ENCODE peak calls at places on chromosomes 3 and 15, in eight cellular contexts. One of them, this sample, is unnamed.

GRCh38 chr15:90914240-90915080 is 11.4 kb downstream of the MAN2A2 start:
- DNase-seq in HCT116: no peak
- DNase-seq in GM12891: no peak
- DNase-seq in GM23338: no peak
- DNase-seq in HepG2: no peak
- DNase-seq in stomach: no peak
- DNase-seq in spleen: peak; percentile 78
- DNase-seq in HL-60: peak; percentile 89
- DNase-seq in this sample: no peak

GRCh38 chr15:58066042-58066867 is 744 bp upstream of the ALDH1A2 start:
- DNase-seq in HCT116: peak; percentile 21
- DNase-seq in GM12891: peak; percentile 39
- DNase-seq in GM23338: peak; percentile 81
- DNase-seq in HepG2: peak; percentile 1
- DNase-seq in stomach: peak; percentile 70
- DNase-seq in spleen: peak; percentile 92
- DNase-seq in HL-60: peak; percentile 38
- DNase-seq in this sample: no peak

GRCh38 chr15:64934023-64934422 is 22.3 kb downstream of the ANKDD1A start:
- DNase-seq in HCT116: no peak
- DNase-seq in GM12891: no peak
- DNase-seq in GM23338: no peak
- DNase-seq in HepG2: no peak
- DNase-seq in stomach: no peak
- DNase-seq in spleen: no peak
- DNase-seq in HL-60: no peak
- DNase-seq in this sample: no peak

GRCh38 chr3:96266395-96267187 is 547.8 kb upstream of the EPHA6 start:
- DNase-seq in HCT116: no peak
- DNase-seq in GM12891: no peak
- DNase-seq in GM23338: no peak
- DNase-seq in HepG2: peak; percentile 23
- DNase-seq in stomach: no peak
- DNase-seq in spleen: no peak
- DNase-seq in HL-60: no peak
- DNase-seq in this sample: no peak

GRCh38 chr3:48433472-48434118 is 3.7 kb upstream of the PLXNB1 start:
- DNase-seq in HCT116: no peak
- DNase-seq in GM12891: no peak
- DNase-seq in GM23338: no peak
- DNase-seq in HepG2: peak; percentile 79
- DNase-seq in stomach: peak; percentile 32
- DNase-seq in spleen: peak; percentile 71
- DNase-seq in HL-60: no peak
- DNase-seq in this sample: no peak

GRCh38 chr3:4821975-4822374 is 157.3 kb upstream of the BHLHE40 start:
- DNase-seq in HCT116: no peak
- DNase-seq in GM12891: no peak
- DNase-seq in GM23338: no peak
- DNase-seq in HepG2: no peak
- DNase-seq in stomach: peak; percentile 43
- DNase-seq in spleen: peak; percentile 87
- DNase-seq in HL-60: no peak
- DNase-seq in this sample: no peak

GRCh38 chr15:94417464-94418293 is 186.3 kb downstream of the MCTP2 start:
- DNase-seq in HCT116: no peak
- DNase-seq in GM12891: no peak
- DNase-seq in GM23338: no peak
- DNase-seq in HepG2: no peak
- DNase-seq in stomach: no peak
- DNase-seq in spleen: no peak
- DNase-seq in HL-60: no peak
- DNase-seq in this sample: no peak

GRCh38 chr3:10935846-10936631 is 56.5 kb upstream of the SLC6A1 start:
- DNase-seq in HCT116: no peak
- DNase-seq in GM12891: no peak
- DNase-seq in GM23338: no peak
- DNase-seq in HepG2: no peak
- DNase-seq in stomach: no peak
- DNase-seq in spleen: peak; percentile 28
- DNase-seq in HL-60: no peak
- DNase-seq in this sample: no peak

GRCh38 chr15:55007561-55007960 is 189.2 kb downstream of the RSL24D1 start:
- DNase-seq in HCT116: no peak
- DNase-seq in GM12891: no peak
- DNase-seq in GM23338: no peak
- DNase-seq in HepG2: no peak
- DNase-seq in stomach: no peak
- DNase-seq in spleen: no peak
- DNase-seq in HL-60: no peak
- DNase-seq in this sample: no peak

GRCh38 chr3:149886957-149887356 is 73.9 kb downstream of the RNF13 start:
- DNase-seq in HCT116: no peak
- DNase-seq in GM12891: no peak
- DNase-seq in GM23338: peak; percentile 52
- DNase-seq in HepG2: no peak
- DNase-seq in stomach: no peak
- DNase-seq in spleen: no peak
- DNase-seq in HL-60: no peak
- DNase-seq in this sample: no peak

GRCh38 chr3:144350125-144350524 is 378.5 kb downstream of the DIPK2A start:
- DNase-seq in HCT116: no peak
- DNase-seq in GM12891: no peak
- DNase-seq in GM23338: no peak
- DNase-seq in HepG2: no peak
- DNase-seq in stomach: no peak
- DNase-seq in spleen: no peak
- DNase-seq in HL-60: no peak
- DNase-seq in this sample: no peak

GRCh38 chr3:76565496-76566210 is 474.2 kb upstream of the ROBO2 start:
- DNase-seq in HCT116: no peak
- DNase-seq in GM12891: no peak
- DNase-seq in GM23338: no peak
- DNase-seq in HepG2: no peak
- DNase-seq in stomach: no peak
- DNase-seq in spleen: no peak
- DNase-seq in HL-60: no peak
- DNase-seq in this sample: no peak

GRCh38 chr15:48112242-48112641 is 8.5 kb upstream of the SLC24A5 start:
- DNase-seq in HCT116: peak; percentile 0
- DNase-seq in GM12891: no peak
- DNase-seq in GM23338: peak; percentile 82
- DNase-seq in HepG2: peak; percentile 16
- DNase-seq in stomach: no peak
- DNase-seq in spleen: no peak
- DNase-seq in HL-60: peak; percentile 9
- DNase-seq in this sample: no peak

GRCh38 chr3:10600159-10601125 is 95.1 kb upstream of the ATP2B2 start:
- DNase-seq in HCT116: no peak
- DNase-seq in GM12891: no peak
- DNase-seq in GM23338: no peak
- DNase-seq in HepG2: no peak
- DNase-seq in stomach: no peak
- DNase-seq in spleen: peak; percentile 54
- DNase-seq in HL-60: no peak
- DNase-seq in this sample: no peak

GRCh38 chr3:124817079-124817478 is 70.1 kb downstream of the ITGB5 start:
- DNase-seq in HCT116: no peak
- DNase-seq in GM12891: no peak
- DNase-seq in GM23338: no peak
- DNase-seq in HepG2: no peak
- DNase-seq in stomach: no peak
- DNase-seq in spleen: no peak
- DNase-seq in HL-60: no peak
- DNase-seq in this sample: no peak

GRCh38 chr3:197331131-197331530 is 32.7 kb upstream of the DLG1 start:
- DNase-seq in HCT116: peak; percentile 27
- DNase-seq in GM12891: no peak
- DNase-seq in GM23338: peak; percentile 25
- DNase-seq in HepG2: peak; percentile 33
- DNase-seq in stomach: no peak
- DNase-seq in spleen: no peak
- DNase-seq in HL-60: no peak
- DNase-seq in this sample: no peak

DNA sequence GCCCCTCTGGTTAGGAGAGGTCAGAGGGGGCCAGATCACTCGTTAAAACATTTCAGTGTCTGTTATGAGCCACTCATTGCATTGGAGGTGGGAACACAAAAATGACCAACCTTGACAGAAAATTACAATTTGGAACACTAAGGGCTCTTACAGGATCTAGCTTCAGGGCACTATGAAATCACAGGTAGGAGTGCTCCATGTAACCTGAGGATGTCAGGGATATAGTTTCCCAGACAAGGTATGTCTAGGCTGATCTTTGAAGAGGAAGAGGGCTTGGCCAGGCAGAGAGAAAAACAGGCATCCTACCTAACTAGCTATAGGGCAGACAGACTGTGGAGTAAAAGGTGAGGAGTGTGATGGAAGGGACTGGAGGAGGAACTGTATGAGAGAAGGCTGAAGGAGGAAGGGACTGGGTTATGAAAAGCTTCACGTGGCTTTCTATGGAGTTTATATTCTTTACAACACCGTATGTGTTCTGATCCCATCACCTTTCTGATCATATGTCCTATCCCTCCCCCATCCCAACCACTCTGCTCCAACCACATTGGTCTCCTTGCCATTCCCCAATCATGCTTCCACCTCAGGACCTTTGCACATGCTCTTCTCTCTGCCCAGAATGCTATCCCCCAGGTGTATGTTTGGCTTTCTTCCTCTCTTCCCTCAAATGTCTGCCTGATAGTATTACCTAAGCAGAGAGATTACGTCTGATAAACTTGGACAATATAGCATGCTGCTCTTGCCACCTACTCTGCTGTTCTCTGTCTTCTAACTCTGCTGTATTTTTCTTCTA is 88.2 kb downstream of the CCR1 start:
- DNase-seq in HCT116: no peak
- DNase-seq in GM12891: no peak
- DNase-seq in GM23338: no peak
- DNase-seq in HepG2: no peak
- DNase-seq in stomach: no peak
- DNase-seq in spleen: no peak
- DNase-seq in HL-60: no peak
- DNase-seq in this sample: no peak
- TF ChIP-seq POLR2AphosphoS5 in HCT116: no peak
- TF ChIP-seq POLR2AphosphoS5 in GM12891: no peak
- TF ChIP-seq POLR2AphosphoS5 in GM23338: no peak
- TF ChIP-seq POLR2AphosphoS5 in HepG2: no peak
- TF ChIP-seq POLR2AphosphoS5 in stomach: no peak
- TF ChIP-seq POLR2AphosphoS5 in spleen: no peak
- TF ChIP-seq POLR2AphosphoS5 in HL-60: no peak
- TF ChIP-seq POLR2AphosphoS5 in this sample: no peak

GRCh38 chr15:36911322-36911944 is 188.9 kb downstream of the MEIS2 start:
- DNase-seq in HCT116: no peak
- DNase-seq in GM12891: no peak
- DNase-seq in GM23338: peak; percentile 18
- DNase-seq in HepG2: peak; percentile 21
- DNase-seq in stomach: no peak
- DNase-seq in spleen: no peak
- DNase-seq in HL-60: no peak
- DNase-seq in this sample: peak; percentile 18
- TF ChIP-seq POLR2AphosphoS5 in HCT116: no peak
- TF ChIP-seq POLR2AphosphoS5 in GM12891: no peak
- TF ChIP-seq POLR2AphosphoS5 in GM23338: no peak
- TF ChIP-seq POLR2AphosphoS5 in HepG2: no peak
- TF ChIP-seq POLR2AphosphoS5 in stomach: no peak
- TF ChIP-seq POLR2AphosphoS5 in spleen: no peak
- TF ChIP-seq POLR2AphosphoS5 in HL-60: no peak
- TF ChIP-seq POLR2AphosphoS5 in this sample: no peak

DNA sequence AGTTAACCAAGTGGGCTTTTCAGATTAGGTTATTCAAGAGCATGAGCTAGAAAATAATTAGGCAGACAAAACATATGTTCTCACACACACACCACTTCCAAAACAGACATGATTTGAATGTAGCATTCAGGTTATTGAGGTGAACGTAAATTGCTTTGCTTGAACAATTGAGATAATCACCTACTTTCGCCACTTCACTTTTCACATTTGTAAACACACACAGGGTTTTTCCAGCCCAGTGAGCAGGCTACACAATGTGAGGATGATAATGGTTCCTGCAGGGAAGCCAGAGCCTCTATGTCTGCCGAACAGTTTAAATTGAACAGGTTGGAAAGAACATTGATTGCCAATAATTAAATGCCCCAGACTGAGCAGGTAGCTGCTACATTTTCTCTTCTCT is 560.8 kb downstream of the OCA2 start:
- DNase-seq in HCT116: no peak
- DNase-seq in GM12891: no peak
- DNase-seq in GM23338: no peak
- DNase-seq in HepG2: no peak
- DNase-seq in stomach: no peak
- DNase-seq in spleen: no peak
- DNase-seq in HL-60: no peak
- DNase-seq in this sample: no peak
- TF ChIP-seq POLR2AphosphoS5 in HCT116: no peak
- TF ChIP-seq POLR2AphosphoS5 in GM12891: no peak
- TF ChIP-seq POLR2AphosphoS5 in GM23338: no peak
- TF ChIP-seq POLR2AphosphoS5 in HepG2: no peak
- TF ChIP-seq POLR2AphosphoS5 in stomach: no peak
- TF ChIP-seq POLR2AphosphoS5 in spleen: no peak
- TF ChIP-seq POLR2AphosphoS5 in HL-60: no peak
- TF ChIP-seq POLR2AphosphoS5 in this sample: no peak

GRCh38 chr3:46484911-46485696 is 12.7 kb upstream of the RTP3 start:
- DNase-seq in HCT116: no peak
- DNase-seq in GM12891: no peak
- DNase-seq in GM23338: no peak
- DNase-seq in HepG2: no peak
- DNase-seq in stomach: peak; percentile 89
- DNase-seq in spleen: no peak
- DNase-seq in HL-60: no peak
- DNase-seq in this sample: no peak

GRCh38 chr3:46481636-46482035 is 16.1 kb upstream of the RTP3 start:
- DNase-seq in HCT116: no peak
- DNase-seq in GM12891: no peak
- DNase-seq in GM23338: no peak
- DNase-seq in HepG2: no peak
- DNase-seq in stomach: no peak
- DNase-seq in spleen: no peak
- DNase-seq in HL-60: no peak
- DNase-seq in this sample: no peak

GRCh38 chr3:46483799-46484198 is 14.0 kb upstream of the RTP3 start:
- DNase-seq in HCT116: no peak
- DNase-seq in GM12891: no peak
- DNase-seq in GM23338: no peak
- DNase-seq in HepG2: no peak
- DNase-seq in stomach: no peak
- DNase-seq in spleen: no peak
- DNase-seq in HL-60: no peak
- DNase-seq in this sample: no peak

GRCh38 chr3:46482632-46483311 is 15.0 kb upstream of the RTP3 start:
- DNase-seq in HCT116: no peak
- DNase-seq in GM12891: no peak
- DNase-seq in GM23338: no peak
- DNase-seq in HepG2: no peak
- DNase-seq in stomach: no peak
- DNase-seq in spleen: no peak
- DNase-seq in HL-60: no peak
- DNase-seq in this sample: no peak

DNA sequence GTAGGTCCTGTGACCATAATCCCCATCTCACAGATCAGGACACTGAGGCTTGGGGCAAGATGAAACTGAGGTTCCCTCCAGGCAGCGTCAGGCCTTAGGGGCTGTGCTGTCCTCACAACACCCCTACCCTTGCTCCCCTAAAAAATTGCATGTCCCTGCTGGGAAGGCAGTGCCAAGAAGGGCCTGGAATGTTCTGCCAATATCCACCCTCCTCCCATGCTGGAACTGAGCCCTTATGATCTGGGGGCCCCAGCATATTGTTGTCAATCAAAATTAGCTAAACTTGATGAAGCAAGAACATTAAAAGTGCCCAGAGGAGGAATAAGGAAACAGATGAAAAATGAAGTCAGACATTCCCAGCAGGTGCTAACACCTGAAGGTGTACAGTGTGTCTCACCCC is 13.4 kb upstream of the RTP3 start:
- DNase-seq in HCT116: no peak
- DNase-seq in GM12891: no peak
- DNase-seq in GM23338: no peak
- DNase-seq in HepG2: no peak
- DNase-seq in stomach: no peak
- DNase-seq in spleen: no peak
- DNase-seq in HL-60: no peak
- DNase-seq in this sample: no peak
- TF ChIP-seq POLR2AphosphoS5 in HCT116: no peak
- TF ChIP-seq POLR2AphosphoS5 in GM12891: no peak
- TF ChIP-seq POLR2AphosphoS5 in GM23338: no peak
- TF ChIP-seq POLR2AphosphoS5 in HepG2: no peak
- TF ChIP-seq POLR2AphosphoS5 in stomach: no peak
- TF ChIP-seq POLR2AphosphoS5 in spleen: no peak
- TF ChIP-seq POLR2AphosphoS5 in HL-60: no peak
- TF ChIP-seq POLR2AphosphoS5 in this sample: no peak

This sample was measured in Panc1.